ENCODE peak calls at places on chromosomes 1 and 21, in seven cellular contexts. H, E, G, A, K, Z and J are unnamed samples. For H3K9me3, the result is how much of the 10 kb centered on the place peaks cover.

GRCh38 chr1:91830242-91831131 is 55.5 kb downstream of the TGFBR3 start:
- DNase-seq in H (no peak), E (peak), G (peak), A (no peak), K (no peak), Z (no peak), J (peak)

GRCh38 chr21:44958471-44959191 is 18.8 kb downstream of the SLX9 start:
- DNase-seq in H (no peak), E (no peak), G (peak), A (peak), K (no peak), Z (peak), J (no peak)

GRCh38 chr1:50697440-50698421 is 262.3 kb downstream of the FAF1 start:
- DNase-seq in H (no peak), E (peak), G (no peak), A (no peak), K (no peak), Z (no peak), J (no peak)

GRCh38 chr1:197685785-197686184 is 89.5 kb downstream of the DENND1B start:
- DNase-seq in H (no peak), E (no peak), G (no peak), A (no peak), K (no peak), Z (no peak), J (no peak)

GRCh38 chr1:22952694-22953391 is 19.8 kb downstream of the LACTBL1 start:
- DNase-seq in H (no peak), E (no peak), G (no peak), A (no peak), K (no peak), Z (no peak), J (no peak)

GRCh38 chr21:43369596-43370090 is 57.3 kb downstream of the SIK1 start:
- DNase-seq in H (no peak), E (no peak), G (no peak), A (no peak), K (no peak), Z (no peak), J (no peak)

GRCh38 chr1:154471304-154471703 is 30.7 kb upstream of the TDRD10 start:
- DNase-seq in H (no peak), E (no peak), G (no peak), A (no peak), K (no peak), Z (no peak), J (peak)

GRCh38 chr1:77016371-77016770 is 149.1 kb downstream of the ST6GALNAC5 start:
- DNase-seq in H (no peak), E (no peak), G (no peak), A (peak), K (no peak), Z (no peak), J (no peak)

GRCh38 chr1:41238311-41239094 is 3.6 kb downstream of the SCMH1 start:
- DNase-seq in H (no peak), E (no peak), G (no peak), A (no peak), K (no peak), Z (no peak), J (no peak)

GRCh38 chr21:44916965-44917364 is 3.7 kb downstream of the ITGB2 start:
- DNase-seq in H (no peak), E (no peak), G (no peak), A (no peak), K (no peak), Z (no peak), J (no peak)

GRCh38 chr21:45447821-45448220 is 42.9 kb downstream of the COL18A1 start:
- DNase-seq in H (no peak), E (no peak), G (no peak), A (no peak), K (no peak), Z (no peak), J (no peak)

GRCh38 chr1:115428262-115428661 is 90.2 kb upstream of the NGF start:
- DNase-seq in H (no peak), E (no peak), G (no peak), A (no peak), K (no peak), Z (no peak), J (no peak)

GRCh38 chr1:16088351-16088911 is 15.0 kb upstream of the FAM131C start:
- DNase-seq in H (no peak), E (no peak), G (no peak), A (no peak), K (no peak), Z (no peak), J (no peak)

GRCh38 chr1:180369061-180369460 is 133.3 kb downstream of the ACBD6 start:
- DNase-seq in H (no peak), E (no peak), G (no peak), A (no peak), K (no peak), Z (no peak), J (no peak)

GRCh38 chr1:193905288-193906085 is 719.1 kb upstream of the B3GALT2 start:
- DNase-seq in H (no peak), E (no peak), G (no peak), A (no peak), K (no peak), Z (no peak), J (no peak)

GRCh38 chr1:18936471-18936813 is 20.0 kb downstream of the IFFO2 start:
- DNase-seq in H (no peak), E (no peak), G (no peak), A (no peak), K (no peak), Z (no peak), J (no peak)

GRCh38 chr1:167272375-167272957 is 51.8 kb downstream of the POU2F1 start:
- DNase-seq in H (no peak), E (no peak), G (no peak), A (no peak), K (no peak), Z (no peak), J (no peak)

GRCh38 chr1:108590947-108591346 is 31.0 kb downstream of the EEIG2 start:
- DNase-seq in H (no peak), E (peak), G (no peak), A (no peak), K (no peak), Z (no peak), J (no peak)

GRCh38 chr1:165877940-165878556 is 50.6 kb downstream of the UCK2 start:
- DNase-seq in H (no peak), E (no peak), G (no peak), A (no peak), K (peak), Z (no peak), J (no peak)

GRCh38 chr1:18322353-18323032 is 158.2 kb upstream of the KLHDC7A start:
- DNase-seq in H (no peak), E (no peak), G (no peak), A (peak), K (peak), Z (no peak), J (no peak)

GRCh38 chr1:204450461-204451257 is 39.0 kb upstream of the PPP1R15B start:
- DNase-seq in H (no peak), E (no peak), G (peak), A (peak), K (no peak), Z (peak), J (peak)

GRCh38 chr1:39657402-39657801 is 14.5 kb downstream of the NT5C1A start:
- DNase-seq in H (no peak), E (no peak), G (no peak), A (no peak), K (no peak), Z (no peak), J (no peak)

GRCh38 chr1:113567427-113567826 is 177.1 kb downstream of the MAGI3 start:
- DNase-seq in H (no peak), E (no peak), G (no peak), A (no peak), K (no peak), Z (no peak), J (no peak)

GRCh38 chr1:120133228-120133927 is 42.9 kb downstream of the SEC22B start:
- DNase-seq in H (no peak), E (no peak), G (no peak), A (no peak), K (no peak), Z (no peak), J (no peak)

GRCh38 chr1:245988393-245989078 is 518.5 kb downstream of the SMYD3 start:
- DNase-seq in H (no peak), E (no peak), G (no peak), A (no peak), K (no peak), Z (no peak), J (no peak)

GRCh38 chr1:84156210-84156621 is 12.1 kb downstream of the PRKACB start:
- DNase-seq in H (no peak), E (peak), G (no peak), A (no peak), K (no peak), Z (no peak), J (no peak)

GRCh38 chr1:168653567-168653966 is 75.4 kb downstream of the DPT start:
- DNase-seq in H (no peak), E (no peak), G (no peak), A (no peak), K (no peak), Z (no peak), J (no peak)
- H3K4me3 ChIP-seq in H (no peak), E (no peak), G (no peak), A (no peak), K (no peak), Z (no peak), J (no peak)

GRCh38 chr1:169586395-169587255 is at the start of gene F5:
- DNase-seq in H (peak), E (peak), G (peak), A (peak), K (peak), Z (peak), J (peak)
- TF ChIP-seq CTCF in H (peak), E (peak), G (peak), A (peak), K (peak), Z (no peak), J (peak)

GRCh38 chr1:143653403-143653802 is 318.4 kb downstream of the FAM72C start:
- DNase-seq in H (no peak), E (no peak), G (no peak), A (no peak), K (no peak), Z (no peak), J (no peak)
- H3K9me3 ChIP-seq in H (under half), E (under half), G (under half), A (under half), K (under half), Z (under half), J (under half)

GRCh38 chr1:61358770-61359455 is 276.6 kb downstream of the NFIA start:
- DNase-seq in H (no peak), E (no peak), G (no peak), A (no peak), K (no peak), Z (no peak), J (no peak)
- H3K4me3 ChIP-seq in H (no peak), E (no peak), G (no peak), A (no peak), K (no peak), Z (no peak), J (no peak)

GRCh38 chr1:202292773-202293172 is 49.0 kb downstream of the UBE2T start:
- DNase-seq in H (no peak), E (no peak), G (no peak), A (no peak), K (no peak), Z (no peak), J (no peak)
- TF ChIP-seq CTCF in H (no peak), E (no peak), G (no peak), A (no peak), K (no peak), Z (no peak), J (no peak)

GRCh38 chr21:40016667-40017066 is 149.4 kb downstream of the PCP4 start:
- DNase-seq in H (no peak), E (no peak), G (no peak), A (no peak), K (no peak), Z (no peak), J (no peak)
- H3K9me3 ChIP-seq in H (under half), E (half or more), G (under half), A (under half), K (under half), Z (under half), J (under half)

DNA sequence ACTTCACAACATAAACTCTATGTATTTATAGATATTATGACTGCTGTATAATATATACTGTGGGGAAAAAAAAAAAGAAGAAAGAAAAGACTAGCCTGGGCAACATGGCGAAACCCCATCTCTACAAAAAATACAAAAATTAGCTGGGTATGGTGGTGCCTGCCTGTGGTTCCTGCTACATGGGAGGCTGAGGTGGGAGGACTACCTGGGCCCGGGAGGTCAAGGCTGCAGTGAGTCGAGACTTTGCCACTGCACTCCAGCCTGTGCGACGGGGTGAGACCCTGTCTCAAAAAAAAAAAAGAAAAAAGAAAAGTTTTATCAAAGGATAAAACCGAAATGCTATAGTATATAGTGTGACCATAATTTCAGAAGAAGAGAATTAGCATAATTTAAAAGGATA is 2.7 kb downstream of the EXOC8 start:
- DNase-seq in H (no peak), E (no peak), G (no peak), A (no peak), K (no peak), Z (no peak), J (no peak)
- H3K4me3 ChIP-seq in H (no peak), E (peak), G (peak), A (peak), K (peak), Z (peak), J (no peak)

GRCh38 chr1:86356247-86356646 is 39.9 kb downstream of the ODF2L start:
- DNase-seq in H (no peak), E (no peak), G (no peak), A (peak), K (peak), Z (no peak), J (no peak)
- TF ChIP-seq CTCF in H (no peak), E (peak), G (no peak), A (peak), K (peak), Z (no peak), J (no peak)

GRCh38 chr1:29256979-29257804 is 20.9 kb downstream of the PTPRU start:
- DNase-seq in H (no peak), E (no peak), G (peak), A (peak), K (no peak), Z (no peak), J (no peak)
- H3K9me3 ChIP-seq in H (under half), E (under half), G (under half), A (under half), K (under half), Z (under half), J (under half)